ENCODE peak calls at places on chromosomes 7 and 10, in five cellular contexts. X is mammary epithelial cell, V is thoracic aorta, R is SK-N-SH, E is omental fat pad. T is an unnamed sample.

GRCh38 chr7:128206747-128207500 is 34.2 kb upstream of the LEP start:
- DNase-seq in X (no peak), V (no peak), R (no peak), E (no peak), T (no peak)

GRCh38 chr7:145036592-145037386 is 200.9 kb upstream of the TPK1 start:
- DNase-seq in X (peak), V (no peak), R (peak), E (no peak), T (no peak)

GRCh38 chr7:137880432-137880831 is 33.7 kb upstream of the DGKI start:
- DNase-seq in X (peak), V (no peak), R (no peak), E (no peak), T (no peak)

GRCh38 chr7:46291064-46291463 is 370.0 kb upstream of the IGFBP3 start:
- DNase-seq in X (peak), V (no peak), R (peak), E (no peak), T (no peak)

GRCh38 chr10:13758302-13758701 is 171.5 kb downstream of the PRPF18 start:
- DNase-seq in X (peak), V (no peak), R (peak), E (no peak), T (no peak)

GRCh38 chr7:1555813-1556540 is at the start of gene TMEM184A:
- DNase-seq in X (peak), V (no peak), R (peak), E (no peak), T (no peak)

GRCh38 chr7:150935149-150935548 is 43.0 kb downstream of the KCNH2 start:
- DNase-seq in X (no peak), V (no peak), R (no peak), E (no peak), T (no peak)

GRCh38 chr10:92886334-92886961 is 38.1 kb downstream of the EXOC6 start:
- DNase-seq in X (peak), V (no peak), R (no peak), E (no peak), T (no peak)

GRCh38 chr7:151061241-151062110 is 2.1 kb downstream of the SLC4A2 start:
- DNase-seq in X (no peak), V (no peak), R (no peak), E (no peak), T (no peak)

GRCh38 chr7:24786941-24787340 is 29.7 kb upstream of the GSDME start:
- DNase-seq in X (peak), V (peak), R (no peak), E (no peak), T (no peak)

GRCh38 chr10:137031-137430 is 1.8 kb downstream of the ZMYND11 start:
- DNase-seq in X (peak), V (no peak), R (peak), E (no peak), T (no peak)

GRCh38 chr10:86659161-86659691 is 4.9 kb downstream of the OPN4 start:
- DNase-seq in X (no peak), V (no peak), R (no peak), E (no peak), T (peak)

GRCh38 chr7:7922684-7923385 is 45.8 kb upstream of the GLCCI1 start:
- DNase-seq in X (no peak), V (no peak), R (no peak), E (no peak), T (no peak)

GRCh38 chr7:24284699-24285506 is 913 bp downstream of the NPY start:
- DNase-seq in X (no peak), V (no peak), R (peak), E (no peak), T (no peak)

GRCh38 chr10:63698815-63699205 is 177.6 kb downstream of the REEP3 start:
- DNase-seq in X (no peak), V (no peak), R (no peak), E (no peak), T (no peak)
- TF ChIP-seq CTCF in X (no peak), V (no peak), R (no peak), E (no peak), T (no peak)

DNA sequence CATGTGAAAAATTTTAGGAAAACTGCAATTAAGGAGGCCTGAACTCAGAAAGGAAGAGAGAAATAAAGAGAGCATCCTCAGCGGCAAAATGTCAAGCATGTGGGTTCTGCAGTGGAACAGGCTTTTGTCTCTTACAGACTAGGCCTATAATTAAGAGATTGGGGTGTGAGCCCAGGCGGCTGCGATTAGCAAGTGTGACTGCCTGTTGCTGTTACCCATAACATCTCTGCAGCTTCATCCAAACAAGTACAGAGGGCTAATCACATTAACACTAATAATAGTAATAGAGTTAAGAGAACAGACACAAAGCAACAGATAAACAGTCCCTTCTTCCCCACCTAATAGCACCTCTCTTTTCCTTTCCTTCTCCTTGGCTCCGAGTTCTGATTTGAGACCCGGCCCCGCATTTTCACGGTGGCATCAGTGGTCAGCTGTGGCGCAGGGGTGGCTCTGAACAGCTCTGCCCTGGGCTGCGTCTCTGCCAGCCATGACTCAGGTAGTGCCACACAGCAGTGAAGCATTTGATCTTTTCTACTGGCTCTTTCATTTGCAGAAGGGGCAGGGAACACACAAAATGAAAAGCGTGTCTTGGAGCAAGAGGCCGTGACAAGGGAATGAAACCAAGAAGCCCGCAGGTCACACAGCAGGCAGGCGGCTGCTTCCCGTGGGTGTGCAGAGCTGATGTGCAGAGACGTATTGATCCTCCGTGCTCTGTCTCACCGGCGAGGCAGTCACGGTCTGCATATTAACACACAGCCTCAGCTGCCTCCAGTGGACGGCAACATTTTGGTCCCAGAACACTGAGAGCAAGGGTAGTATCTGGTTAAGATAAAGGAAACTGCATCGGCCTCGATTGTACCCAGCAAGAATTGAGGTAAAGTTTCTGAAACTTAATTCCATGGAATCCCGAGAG is 103.1 kb downstream of the KLF6 start:
- DNase-seq in X (no peak), V (no peak), R (no peak), E (no peak), T (no peak)
- TF ChIP-seq CTCF in X (no peak), V (no peak), R (no peak), E (no peak), T (no peak)

GRCh38 chr10:118725784-118726507 is 28.8 kb downstream of the CACUL1 start:
- DNase-seq in X (no peak), V (no peak), R (peak), E (no peak), T (no peak)

GRCh38 chr10:118723467-118723866 is 31.3 kb downstream of the CACUL1 start:
- DNase-seq in X (peak), V (no peak), R (no peak), E (no peak), T (no peak)

GRCh38 chr10:118722694-118723093 is 32.1 kb downstream of the CACUL1 start:
- DNase-seq in X (no peak), V (no peak), R (no peak), E (no peak), T (no peak)

GRCh38 chr10:118721005-118721876 is 33.5 kb downstream of the CACUL1 start:
- DNase-seq in X (peak), V (peak), R (peak), E (peak), T (peak)
- TF ChIP-seq CTCF in X (peak), V (peak), R (peak), E (peak), T (peak)

DNA sequence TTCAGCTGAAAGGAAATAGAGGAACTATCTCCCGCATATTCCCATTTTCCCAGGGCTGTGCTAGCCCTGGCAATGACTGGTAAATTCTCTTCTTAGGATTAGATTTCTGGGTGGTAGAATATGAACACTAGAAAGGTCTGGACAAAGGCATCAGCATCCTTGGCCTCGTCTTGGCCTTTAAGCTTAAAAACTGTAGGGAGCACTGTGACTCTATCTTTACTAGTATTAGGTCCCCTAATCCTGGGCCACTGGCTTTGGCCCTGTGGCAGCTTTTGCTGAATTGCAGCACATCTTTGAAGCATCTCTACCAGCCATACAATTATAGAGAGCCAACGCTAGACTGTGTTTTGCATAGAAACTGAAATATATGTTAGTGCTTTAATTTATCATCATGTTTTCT is 41.5 kb upstream of the EBLN1 start:
- DNase-seq in X (no peak), V (no peak), R (no peak), E (no peak), T (no peak)
- TF ChIP-seq CTCF in X (no peak), V (no peak), R (no peak), E (no peak), T (no peak)

GRCh38 chr7:33423646-33424020 is 294.3 kb downstream of the BBS9 start:
- DNase-seq in X (no peak), V (no peak), R (no peak), E (no peak), T (no peak)
- TF ChIP-seq CTCF in X (peak), V (no peak), R (peak), E (no peak), T (peak)

GRCh38 chr10:35614312-35614711 is 9.2 kb downstream of the GJD4 start:
- DNase-seq in X (no peak), V (no peak), R (no peak), E (no peak), T (no peak)

GRCh38 chr10:35613107-35613440 is 7.9 kb downstream of the GJD4 start:
- DNase-seq in X (no peak), V (no peak), R (no peak), E (no peak), T (no peak)

GRCh38 chr10:35611750-35612149 is 6.6 kb downstream of the GJD4 start:
- DNase-seq in X (no peak), V (no peak), R (no peak), E (no peak), T (no peak)

GRCh38 chr10:35612385-35613106 is 7.4 kb downstream of the GJD4 start:
- DNase-seq in X (no peak), V (no peak), R (no peak), E (no peak), T (no peak)

GRCh38 chr10:35613597-35614226 is 8.6 kb downstream of the GJD4 start:
- DNase-seq in X (no peak), V (no peak), R (no peak), E (no peak), T (no peak)
- TF ChIP-seq CTCF in X (peak), V (no peak), R (peak), E (no peak), T (no peak)

GRCh38 chr7:18361756-18362155 is 133.8 kb upstream of the HDAC9 start:
- DNase-seq in X (no peak), V (no peak), R (no peak), E (no peak), T (no peak)
- TF ChIP-seq CTCF in X (no peak), V (no peak), R (no peak), E (no peak), T (no peak)

GRCh38 chr10:106608101-106608500 is 556.4 kb downstream of the SORCS1 start:
- DNase-seq in X (no peak), V (no peak), R (no peak), E (no peak), T (no peak)

GRCh38 chr10:106614293-106614692 is 550.2 kb downstream of the SORCS1 start:
- DNase-seq in X (peak), V (no peak), R (no peak), E (no peak), T (no peak)

GRCh38 chr10:106612381-106612780 is 552.1 kb downstream of the SORCS1 start:
- DNase-seq in X (no peak), V (no peak), R (no peak), E (no peak), T (no peak)

GRCh38 chr10:106609466-106609865 is 555.0 kb downstream of the SORCS1 start:
- DNase-seq in X (peak), V (no peak), R (no peak), E (no peak), T (no peak)

GRCh38 chr10:106609867-106610266 is 554.6 kb downstream of the SORCS1 start:
- DNase-seq in X (peak), V (no peak), R (peak), E (no peak), T (no peak)
- TF ChIP-seq CTCF in X (peak), V (no peak), R (peak), E (no peak), T (peak)

T was measured in mesothelial cell of epicardium.